ENCODE peak calls at places on chromosomes 5 and 9, in five cellular contexts. One of them, this sample, is unnamed.
A peak's percentile ranks its signal among the peaks of the same experiment; 100 is the strongest.

GRCh38 chr5:151680944-151681427 is 5.7 kb downstream of the SPARC start:
- DNase-seq in Right ventricle myocardium superior: no peak
- DNase-seq in chondrocyte: no peak
- DNase-seq in stimulated activated CD4-positive, alpha-beta T cell treated with anti-CD3 and anti-CD28 coated beads, Interleukin-1b, Interleukin-23, amount 100 ng/mL, for 48 hours: no peak
- DNase-seq in RPMI8226: no peak
- DNase-seq in this sample: no peak

GRCh38 chr5:48192-48591 is 43.8 kb upstream of the PLEKHG4B start:
- DNase-seq in Right ventricle myocardium superior: no peak
- DNase-seq in chondrocyte: no peak
- DNase-seq in stimulated activated CD4-positive, alpha-beta T cell treated with anti-CD3 and anti-CD28 coated beads, Interleukin-1b, Interleukin-23, amount 100 ng/mL, for 48 hours: no peak
- DNase-seq in RPMI8226: no peak
- DNase-seq in this sample: no peak

GRCh38 chr9:130448035-130448624 is 3.4 kb downstream of the ASS1 start:
- DNase-seq in Right ventricle myocardium superior: no peak
- DNase-seq in chondrocyte: no peak
- DNase-seq in stimulated activated CD4-positive, alpha-beta T cell treated with anti-CD3 and anti-CD28 coated beads, Interleukin-1b, Interleukin-23, amount 100 ng/mL, for 48 hours: peak; percentile 23
- DNase-seq in RPMI8226: peak; percentile 93
- DNase-seq in this sample: peak; percentile 27

GRCh38 chr9:134051319-134051718 is 16.5 kb downstream of the BRD3 start:
- DNase-seq in Right ventricle myocardium superior: peak; percentile 33
- DNase-seq in chondrocyte: peak; percentile 82
- DNase-seq in stimulated activated CD4-positive, alpha-beta T cell treated with anti-CD3 and anti-CD28 coated beads, Interleukin-1b, Interleukin-23, amount 100 ng/mL, for 48 hours: no peak
- DNase-seq in RPMI8226: no peak
- DNase-seq in this sample: no peak

GRCh38 chr5:56270568-56271392 is 37.6 kb upstream of the ANKRD55 start:
- DNase-seq in Right ventricle myocardium superior: peak; percentile 83
- DNase-seq in chondrocyte: no peak
- DNase-seq in stimulated activated CD4-positive, alpha-beta T cell treated with anti-CD3 and anti-CD28 coated beads, Interleukin-1b, Interleukin-23, amount 100 ng/mL, for 48 hours: peak; percentile 80
- DNase-seq in RPMI8226: peak; percentile 85
- DNase-seq in this sample: peak; percentile 87

GRCh38 chr5:73749485-73750270 is 123.7 kb downstream of the ARHGEF28 start:
- DNase-seq in Right ventricle myocardium superior: no peak
- DNase-seq in chondrocyte: no peak
- DNase-seq in stimulated activated CD4-positive, alpha-beta T cell treated with anti-CD3 and anti-CD28 coated beads, Interleukin-1b, Interleukin-23, amount 100 ng/mL, for 48 hours: no peak
- DNase-seq in RPMI8226: no peak
- DNase-seq in this sample: no peak

GRCh38 chr5:58123501-58123900 is 336.4 kb downstream of the PLK2 start:
- DNase-seq in Right ventricle myocardium superior: no peak
- DNase-seq in chondrocyte: no peak
- DNase-seq in stimulated activated CD4-positive, alpha-beta T cell treated with anti-CD3 and anti-CD28 coated beads, Interleukin-1b, Interleukin-23, amount 100 ng/mL, for 48 hours: no peak
- DNase-seq in RPMI8226: no peak
- DNase-seq in this sample: no peak

GRCh38 chr5:172945151-172945550 is 14.1 kb upstream of the RPL26L1 start:
- DNase-seq in Right ventricle myocardium superior: no peak
- DNase-seq in chondrocyte: peak; percentile 37
- DNase-seq in stimulated activated CD4-positive, alpha-beta T cell treated with anti-CD3 and anti-CD28 coated beads, Interleukin-1b, Interleukin-23, amount 100 ng/mL, for 48 hours: no peak
- DNase-seq in RPMI8226: no peak
- DNase-seq in this sample: no peak

GRCh38 chr5:922041-922744 is 29.5 kb downstream of the TRIP13 start:
- DNase-seq in Right ventricle myocardium superior: no peak
- DNase-seq in chondrocyte: no peak
- DNase-seq in stimulated activated CD4-positive, alpha-beta T cell treated with anti-CD3 and anti-CD28 coated beads, Interleukin-1b, Interleukin-23, amount 100 ng/mL, for 48 hours: no peak
- DNase-seq in RPMI8226: no peak
- DNase-seq in this sample: no peak

GRCh38 chr9:75993434-75993833 is 103.0 kb downstream of the PCSK5 start:
- DNase-seq in Right ventricle myocardium superior: no peak
- DNase-seq in chondrocyte: no peak
- DNase-seq in stimulated activated CD4-positive, alpha-beta T cell treated with anti-CD3 and anti-CD28 coated beads, Interleukin-1b, Interleukin-23, amount 100 ng/mL, for 48 hours: no peak
- DNase-seq in RPMI8226: no peak
- DNase-seq in this sample: no peak

GRCh38 chr5:88886252-88886651 is 3.3 kb upstream of the MEF2C start:
- DNase-seq in Right ventricle myocardium superior: no peak
- DNase-seq in chondrocyte: no peak
- DNase-seq in stimulated activated CD4-positive, alpha-beta T cell treated with anti-CD3 and anti-CD28 coated beads, Interleukin-1b, Interleukin-23, amount 100 ng/mL, for 48 hours: no peak
- DNase-seq in RPMI8226: peak; percentile 35
- DNase-seq in this sample: no peak

GRCh38 chr5:139285651-139286392 is 7.7 kb upstream of the MATR3 start:
- DNase-seq in Right ventricle myocardium superior: no peak
- DNase-seq in chondrocyte: no peak
- DNase-seq in stimulated activated CD4-positive, alpha-beta T cell treated with anti-CD3 and anti-CD28 coated beads, Interleukin-1b, Interleukin-23, amount 100 ng/mL, for 48 hours: no peak
- DNase-seq in RPMI8226: no peak
- DNase-seq in this sample: no peak

GRCh38 chr9:120904061-120904998 is 22.3 kb downstream of the TRAF1 start:
- DNase-seq in Right ventricle myocardium superior: no peak
- DNase-seq in chondrocyte: no peak
- DNase-seq in stimulated activated CD4-positive, alpha-beta T cell treated with anti-CD3 and anti-CD28 coated beads, Interleukin-1b, Interleukin-23, amount 100 ng/mL, for 48 hours: no peak
- DNase-seq in RPMI8226: peak; percentile 92
- DNase-seq in this sample: no peak

GRCh38 chr9:20225841-20226240 is 396.5 kb downstream of the MLLT3 start:
- DNase-seq in Right ventricle myocardium superior: no peak
- DNase-seq in chondrocyte: no peak
- DNase-seq in stimulated activated CD4-positive, alpha-beta T cell treated with anti-CD3 and anti-CD28 coated beads, Interleukin-1b, Interleukin-23, amount 100 ng/mL, for 48 hours: no peak
- DNase-seq in RPMI8226: no peak
- DNase-seq in this sample: no peak

GRCh38 chr5:157539623-157540022 is 36.0 kb downstream of the ADAM19 start:
- DNase-seq in Right ventricle myocardium superior: no peak
- DNase-seq in chondrocyte: no peak
- DNase-seq in stimulated activated CD4-positive, alpha-beta T cell treated with anti-CD3 and anti-CD28 coated beads, Interleukin-1b, Interleukin-23, amount 100 ng/mL, for 48 hours: no peak
- DNase-seq in RPMI8226: no peak
- DNase-seq in this sample: no peak

GRCh38 chr9:94581711-94582110 is 11.9 kb downstream of the FBP2 start:
- DNase-seq in Right ventricle myocardium superior: no peak
- DNase-seq in chondrocyte: no peak
- DNase-seq in stimulated activated CD4-positive, alpha-beta T cell treated with anti-CD3 and anti-CD28 coated beads, Interleukin-1b, Interleukin-23, amount 100 ng/mL, for 48 hours: no peak
- DNase-seq in RPMI8226: no peak
- DNase-seq in this sample: no peak

GRCh38 chr9:70438341-70438924 is 24.0 kb upstream of the KLF9 start:
- DNase-seq in Right ventricle myocardium superior: peak; percentile 65
- DNase-seq in chondrocyte: no peak
- DNase-seq in stimulated activated CD4-positive, alpha-beta T cell treated with anti-CD3 and anti-CD28 coated beads, Interleukin-1b, Interleukin-23, amount 100 ng/mL, for 48 hours: no peak
- DNase-seq in RPMI8226: no peak
- DNase-seq in this sample: no peak

GRCh38 chr9:96139592-96140251 is 162.3 kb downstream of the HSD17B3 start:
- DNase-seq in Right ventricle myocardium superior: peak; percentile 62
- DNase-seq in chondrocyte: no peak
- DNase-seq in stimulated activated CD4-positive, alpha-beta T cell treated with anti-CD3 and anti-CD28 coated beads, Interleukin-1b, Interleukin-23, amount 100 ng/mL, for 48 hours: no peak
- DNase-seq in RPMI8226: no peak
- DNase-seq in this sample: no peak

GRCh38 chr9:3578786-3579185 is 53.0 kb upstream of the RFX3 start:
- DNase-seq in Right ventricle myocardium superior: no peak
- DNase-seq in chondrocyte: no peak
- DNase-seq in stimulated activated CD4-positive, alpha-beta T cell treated with anti-CD3 and anti-CD28 coated beads, Interleukin-1b, Interleukin-23, amount 100 ng/mL, for 48 hours: peak; percentile 14
- DNase-seq in RPMI8226: no peak
- DNase-seq in this sample: peak; percentile 34

GRCh38 chr9:123807241-123807640 is 122.7 kb downstream of the DENND1A start:
- DNase-seq in Right ventricle myocardium superior: no peak
- DNase-seq in chondrocyte: no peak
- DNase-seq in stimulated activated CD4-positive, alpha-beta T cell treated with anti-CD3 and anti-CD28 coated beads, Interleukin-1b, Interleukin-23, amount 100 ng/mL, for 48 hours: no peak
- DNase-seq in RPMI8226: no peak
- DNase-seq in this sample: no peak

GRCh38 chr9:20786807-20787206 is 102.7 kb downstream of the FOCAD start:
- DNase-seq in Right ventricle myocardium superior: no peak
- DNase-seq in chondrocyte: no peak
- DNase-seq in stimulated activated CD4-positive, alpha-beta T cell treated with anti-CD3 and anti-CD28 coated beads, Interleukin-1b, Interleukin-23, amount 100 ng/mL, for 48 hours: no peak
- DNase-seq in RPMI8226: no peak
- DNase-seq in this sample: no peak

GRCh38 chr5:42840279-42840678 is 28.6 kb upstream of the SELENOP start:
- DNase-seq in Right ventricle myocardium superior: peak; percentile 82
- DNase-seq in chondrocyte: no peak
- DNase-seq in stimulated activated CD4-positive, alpha-beta T cell treated with anti-CD3 and anti-CD28 coated beads, Interleukin-1b, Interleukin-23, amount 100 ng/mL, for 48 hours: no peak
- DNase-seq in RPMI8226: peak; percentile 87
- DNase-seq in this sample: no peak

GRCh38 chr5:40404613-40405012 is 275.1 kb upstream of the PTGER4 start:
- DNase-seq in Right ventricle myocardium superior: no peak
- DNase-seq in chondrocyte: no peak
- DNase-seq in stimulated activated CD4-positive, alpha-beta T cell treated with anti-CD3 and anti-CD28 coated beads, Interleukin-1b, Interleukin-23, amount 100 ng/mL, for 48 hours: no peak
- DNase-seq in RPMI8226: no peak
- DNase-seq in this sample: no peak

GRCh38 chr5:127942246-127943060 is 141.1 kb upstream of the SLC12A2 start:
- DNase-seq in Right ventricle myocardium superior: no peak
- DNase-seq in chondrocyte: no peak
- DNase-seq in stimulated activated CD4-positive, alpha-beta T cell treated with anti-CD3 and anti-CD28 coated beads, Interleukin-1b, Interleukin-23, amount 100 ng/mL, for 48 hours: no peak
- DNase-seq in RPMI8226: no peak
- DNase-seq in this sample: no peak

GRCh38 chr5:35482167-35482755 is 135.4 kb upstream of the SPEF2 start:
- DNase-seq in Right ventricle myocardium superior: no peak
- DNase-seq in chondrocyte: no peak
- DNase-seq in stimulated activated CD4-positive, alpha-beta T cell treated with anti-CD3 and anti-CD28 coated beads, Interleukin-1b, Interleukin-23, amount 100 ng/mL, for 48 hours: no peak
- DNase-seq in RPMI8226: no peak
- DNase-seq in this sample: no peak

GRCh38 chr9:8251566-8251965 is 452.0 kb upstream of the DMAC1 start:
- DNase-seq in Right ventricle myocardium superior: no peak
- DNase-seq in chondrocyte: no peak
- DNase-seq in stimulated activated CD4-positive, alpha-beta T cell treated with anti-CD3 and anti-CD28 coated beads, Interleukin-1b, Interleukin-23, amount 100 ng/mL, for 48 hours: no peak
- DNase-seq in RPMI8226: no peak
- DNase-seq in this sample: no peak

GRCh38 chr5:148986636-148987035 is 76.2 kb downstream of the SH3TC2 start:
- DNase-seq in Right ventricle myocardium superior: no peak
- DNase-seq in chondrocyte: no peak
- DNase-seq in stimulated activated CD4-positive, alpha-beta T cell treated with anti-CD3 and anti-CD28 coated beads, Interleukin-1b, Interleukin-23, amount 100 ng/mL, for 48 hours: no peak
- DNase-seq in RPMI8226: no peak
- DNase-seq in this sample: no peak

GRCh38 chr5:6686916-6687409 is 26.3 kb upstream of the TENT4A start:
- DNase-seq in Right ventricle myocardium superior: no peak
- DNase-seq in chondrocyte: no peak
- DNase-seq in stimulated activated CD4-positive, alpha-beta T cell treated with anti-CD3 and anti-CD28 coated beads, Interleukin-1b, Interleukin-23, amount 100 ng/mL, for 48 hours: no peak
- DNase-seq in RPMI8226: no peak
- DNase-seq in this sample: no peak

GRCh38 chr5:172821340-172821985 is 12.6 kb upstream of the ERGIC1 start:
- DNase-seq in Right ventricle myocardium superior: no peak
- DNase-seq in chondrocyte: no peak
- DNase-seq in stimulated activated CD4-positive, alpha-beta T cell treated with anti-CD3 and anti-CD28 coated beads, Interleukin-1b, Interleukin-23, amount 100 ng/mL, for 48 hours: no peak
- DNase-seq in RPMI8226: no peak
- DNase-seq in this sample: no peak

GRCh38 chr5:64301566-64301965 is 135.9 kb downstream of the RNF180 start:
- DNase-seq in Right ventricle myocardium superior: no peak
- DNase-seq in chondrocyte: no peak
- DNase-seq in stimulated activated CD4-positive, alpha-beta T cell treated with anti-CD3 and anti-CD28 coated beads, Interleukin-1b, Interleukin-23, amount 100 ng/mL, for 48 hours: no peak
- DNase-seq in RPMI8226: no peak
- DNase-seq in this sample: no peak

GRCh38 chr5:96816430-96816939 is 8.7 kb upstream of the ERAP1 start:
- DNase-seq in Right ventricle myocardium superior: no peak
- DNase-seq in chondrocyte: no peak
- DNase-seq in stimulated activated CD4-positive, alpha-beta T cell treated with anti-CD3 and anti-CD28 coated beads, Interleukin-1b, Interleukin-23, amount 100 ng/mL, for 48 hours: peak; percentile 39
- DNase-seq in RPMI8226: peak; percentile 93
- DNase-seq in this sample: peak; percentile 51

GRCh38 chr5:159971931-159972461 is 36.9 kb upstream of the TTC1 start:
- DNase-seq in Right ventricle myocardium superior: no peak
- DNase-seq in chondrocyte: no peak
- DNase-seq in stimulated activated CD4-positive, alpha-beta T cell treated with anti-CD3 and anti-CD28 coated beads, Interleukin-1b, Interleukin-23, amount 100 ng/mL, for 48 hours: no peak
- DNase-seq in RPMI8226: no peak
- DNase-seq in this sample: peak; percentile 14

GRCh38 chr5:147617191-147617606 is 107.3 kb upstream of the DPYSL3 start:
- DNase-seq in Right ventricle myocardium superior: no peak
- DNase-seq in chondrocyte: no peak
- DNase-seq in stimulated activated CD4-positive, alpha-beta T cell treated with anti-CD3 and anti-CD28 coated beads, Interleukin-1b, Interleukin-23, amount 100 ng/mL, for 48 hours: no peak
- DNase-seq in RPMI8226: no peak
- DNase-seq in this sample: no peak

GRCh38 chr9:70830618-70831017 is 290.8 kb downstream of the TRPM3 start:
- DNase-seq in Right ventricle myocardium superior: no peak
- DNase-seq in chondrocyte: no peak
- DNase-seq in stimulated activated CD4-positive, alpha-beta T cell treated with anti-CD3 and anti-CD28 coated beads, Interleukin-1b, Interleukin-23, amount 100 ng/mL, for 48 hours: no peak
- DNase-seq in RPMI8226: no peak
- DNase-seq in this sample: no peak

GRCh38 chr5:119745976-119746375 is 116.6 kb downstream of the FAM170A start:
- DNase-seq in Right ventricle myocardium superior: no peak
- DNase-seq in chondrocyte: no peak
- DNase-seq in stimulated activated CD4-positive, alpha-beta T cell treated with anti-CD3 and anti-CD28 coated beads, Interleukin-1b, Interleukin-23, amount 100 ng/mL, for 48 hours: no peak
- DNase-seq in RPMI8226: no peak
- DNase-seq in this sample: no peak